ENCODE peak calls at places on chromosomes 3 and 15, in six cellular contexts. D is A549, Q is MM.1S, C is lower lobe of right lung, E is left lung, L is tibial nerve. I is an unnamed sample. For H3K4me1, the result is how much of the 10 kb centered on the place peaks cover.

GRCh38 chr15:78540955-78541743 is 905 bp downstream of the PSMA4 start:
- DNase-seq in Q (no peak), E (no peak), L (no peak), C (no peak), D (no peak), I (no peak)

GRCh38 chr15:53917109-53917508 is 61.1 kb upstream of the UNC13C start:
- DNase-seq in D (no peak), E (no peak), C (no peak), Q (no peak), L (no peak), I (no peak)

GRCh38 chr15:75725021-75725718 is 12.5 kb upstream of the CSPG4 start:
- DNase-seq in D (no peak), L (peak), E (peak), C (peak), Q (no peak), I (no peak)

GRCh38 chr15:53210653-53211052 is 420.5 kb upstream of the ONECUT1 start:
- DNase-seq in C (no peak), E (no peak), L (no peak), Q (no peak), D (no peak), I (no peak)

GRCh38 chr3:16147226-16147625 is 27.3 kb upstream of the GALNT15 start:
- DNase-seq in L (no peak), D (no peak), C (no peak), Q (peak), E (no peak), I (no peak)

GRCh38 chr15:23686466-23687142 is 501 bp downstream of the NDN start:
- DNase-seq in E (peak), C (no peak), D (no peak), L (no peak), Q (no peak), I (peak)

GRCh38 chr3:52039846-52040245 is 16.5 kb downstream of the DUSP7 start:
- DNase-seq in E (peak), Q (no peak), L (peak), D (no peak), C (peak), I (no peak)

GRCh38 chr3:82050382-82050781 is 288.9 kb upstream of the GBE1 start:
- DNase-seq in E (no peak), Q (no peak), D (no peak), L (no peak), C (no peak), I (no peak)

GRCh38 chr15:42858540-42858939 is 62.0 kb downstream of the TTBK2 start:
- DNase-seq in Q (no peak), C (no peak), E (no peak), D (no peak), L (no peak), I (no peak)

GRCh38 chr3:124078978-124079911 is 87.3 kb upstream of the ROPN1 start:
- DNase-seq in D (peak), Q (peak), C (no peak), L (no peak), E (no peak), I (no peak)

GRCh38 chr15:65089206-65089824 is 12.8 kb downstream of the KBTBD13 start:
- DNase-seq in E (no peak), D (no peak), Q (no peak), L (no peak), C (peak), I (no peak)

GRCh38 chr15:70234256-70234965 is 136.7 kb upstream of the TLE3 start:
- DNase-seq in E (no peak), Q (no peak), D (no peak), L (no peak), C (no peak), I (no peak)

GRCh38 chr15:60933914-60934885 is 294.9 kb downstream of the RORA start:
- DNase-seq in C (no peak), L (no peak), D (no peak), E (no peak), Q (peak), I (no peak)

GRCh38 chr15:78210349-78210717 is 24.0 kb downstream of the ACSBG1 start:
- DNase-seq in D (no peak), L (no peak), Q (peak), E (no peak), C (no peak), I (no peak)

GRCh38 chr15:75786564-75786925 is 56.7 kb upstream of the UBE2Q2 start:
- DNase-seq in E (no peak), C (no peak), Q (no peak), D (no peak), L (no peak), I (no peak)

GRCh38 chr3:126459111-126459762 is 16.5 kb downstream of the ZXDC start:
- DNase-seq in D (no peak), E (no peak), Q (no peak), L (no peak), C (no peak), I (no peak)

GRCh38 chr3:52277071-52277964 is 1.1 kb downstream of the WDR82 start:
- DNase-seq in Q (peak), D (peak), C (peak), L (peak), E (peak), I (peak)

GRCh38 chr3:136858381-136858780 is 3.6 kb upstream of the NCK1 start:
- DNase-seq in L (no peak), D (no peak), Q (no peak), C (no peak), E (no peak), I (no peak)

GRCh38 chr3:53259427-53260259 is 3.8 kb upstream of the TKT start:
- DNase-seq in D (no peak), C (no peak), L (no peak), Q (no peak), E (no peak), I (no peak)

GRCh38 chr15:77671274-77672056 is 38.8 kb upstream of the LINGO1 start:
- DNase-seq in E (no peak), C (no peak), D (no peak), Q (no peak), L (no peak), I (no peak)

GRCh38 chr3:80384811-80385210 is 617.0 kb upstream of the ROBO1 start:
- DNase-seq in L (no peak), Q (no peak), E (no peak), D (no peak), C (no peak), I (no peak)

GRCh38 chr3:127482216-127483004 is 108.1 kb downstream of the TPRA1 start:
- DNase-seq in Q (no peak), E (no peak), D (no peak), L (no peak), C (no peak), I (no peak)

GRCh38 chr3:187836848-187837770 is 91.8 kb upstream of the BCL6 start:
- DNase-seq in E (no peak), D (no peak), Q (no peak), L (no peak), C (no peak), I (no peak)

GRCh38 chr15:42108808-42109207 is 14.4 kb upstream of the PLA2G4D start:
- DNase-seq in D (no peak), Q (no peak), C (no peak), L (no peak), E (no peak), I (no peak)

GRCh38 chr15:26050979-26051378 is 187.9 kb upstream of the ATP10A start:
- DNase-seq in D (no peak), C (no peak), E (no peak), L (no peak), Q (no peak), I (no peak)

GRCh38 chr15:78437107-78437761 is 782 bp upstream of the IREB2 start:
- DNase-seq in E (no peak), Q (no peak), L (no peak), D (peak), C (no peak), I (no peak)

GRCh38 chr3:66606868-66607267 is 106.0 kb upstream of the LRIG1 start:
- DNase-seq in L (no peak), C (no peak), E (no peak), D (no peak), Q (no peak), I (no peak)

GRCh38 chr3:123090700-123091585 is 24.1 kb downstream of the PDIA5 start:
- DNase-seq in D (no peak), C (no peak), Q (no peak), L (no peak), E (no peak), I (no peak)

GRCh38 chr3:134840459-134840858 is 45.4 kb downstream of the EPHB1 start:
- DNase-seq in D (no peak), Q (no peak), C (no peak), L (no peak), E (no peak), I (no peak)

GRCh38 chr3:134839422-134839821 is 44.4 kb downstream of the EPHB1 start:
- DNase-seq in D (no peak), E (no peak), C (no peak), Q (no peak), L (no peak), I (no peak)

GRCh38 chr3:134839990-134840389 is 44.9 kb downstream of the EPHB1 start:
- DNase-seq in L (no peak), E (no peak), Q (peak), D (no peak), C (no peak), I (no peak)

GRCh38 chr3:134836921-134837320 is 41.9 kb downstream of the EPHB1 start:
- DNase-seq in E (no peak), D (no peak), C (no peak), L (no peak), Q (no peak), I (no peak)

DNA sequence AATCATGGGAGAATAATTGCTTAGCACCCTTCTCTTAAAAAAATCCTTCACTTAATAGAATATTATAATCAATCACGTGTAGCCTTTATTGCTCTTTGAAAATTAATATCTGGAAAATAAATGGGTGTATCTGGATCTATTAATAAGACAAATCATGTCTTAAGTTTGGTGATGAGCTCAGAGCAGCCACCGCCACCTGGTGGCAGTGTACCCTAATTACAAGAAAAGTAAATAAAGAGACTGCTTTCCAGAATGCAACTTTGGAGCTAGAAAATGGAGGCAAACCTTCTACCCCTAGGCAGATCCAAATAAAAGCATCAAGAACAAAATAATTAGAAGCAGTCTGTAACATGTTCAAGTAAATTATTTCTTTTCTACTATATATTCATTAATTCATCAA is 43.5 kb downstream of the EPHB1 start:
- DNase-seq in C (no peak), D (no peak), Q (peak), L (no peak), E (no peak), I (no peak)
- TF ChIP-seq CTCF in C (no peak), D (peak), Q (peak), L (no peak), E (no peak), I (no peak)

DNA sequence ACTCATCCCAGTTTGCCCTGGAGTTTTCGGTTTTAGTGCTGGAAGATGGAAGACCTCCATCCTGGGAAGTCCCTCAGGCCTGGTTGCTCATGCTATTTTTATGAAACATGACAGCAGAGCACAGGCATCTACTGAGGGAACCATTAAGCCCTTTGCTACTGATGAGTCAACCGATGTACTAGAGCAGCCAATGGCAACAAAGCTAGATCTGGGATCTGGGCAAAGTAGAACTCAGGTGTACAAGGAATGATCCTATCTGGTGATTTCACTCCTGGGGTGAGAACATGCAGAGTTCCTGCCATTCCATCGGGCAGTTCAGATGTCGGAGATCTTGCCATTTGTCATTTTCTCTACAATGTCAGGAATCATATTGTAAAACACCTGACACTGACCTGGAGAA is 166.2 kb upstream of the NSMCE3 start:
- DNase-seq in C (no peak), L (no peak), Q (no peak), E (no peak), D (no peak), I (no peak)
- H3K4me1 ChIP-seq in C (under half), L (under half), Q (under half), E (under half), D (under half), I (under half)

GRCh38 chr15:40594429-40594836 is 384 bp downstream of the KNL1 start:
- DNase-seq in C (peak), E (peak), D (peak), L (no peak), Q (peak), I (peak)
- TF ChIP-seq CTCF in C (no peak), E (no peak), D (no peak), L (no peak), Q (peak), I (no peak)

GRCh38 chr15:63044645-63045437 is 2.3 kb downstream of the TPM1 start:
- DNase-seq in C (no peak), E (no peak), L (no peak), D (no peak), Q (no peak), I (no peak)

GRCh38 chr15:63042879-63043340 is 363 bp downstream of the TPM1 start:
- DNase-seq in L (no peak), Q (no peak), D (peak), E (peak), C (no peak), I (no peak)

GRCh38 chr15:63045438-63046278 is 3.1 kb downstream of the TPM1 start:
- DNase-seq in E (no peak), Q (no peak), D (no peak), C (no peak), L (no peak), I (no peak)

GRCh38 chr15:63043391-63044076 is 987 bp downstream of the TPM1 start:
- DNase-seq in C (peak), D (no peak), E (peak), Q (no peak), L (no peak), I (peak)

GRCh38 chr15:63044077-63044644 is 1.6 kb downstream of the TPM1 start:
- DNase-seq in L (no peak), E (no peak), D (no peak), Q (no peak), C (no peak), I (peak)
- H3K4me1 ChIP-seq in L (under half), E (under half), D (under half), Q (under half), C (under half), I (under half)

DNA sequence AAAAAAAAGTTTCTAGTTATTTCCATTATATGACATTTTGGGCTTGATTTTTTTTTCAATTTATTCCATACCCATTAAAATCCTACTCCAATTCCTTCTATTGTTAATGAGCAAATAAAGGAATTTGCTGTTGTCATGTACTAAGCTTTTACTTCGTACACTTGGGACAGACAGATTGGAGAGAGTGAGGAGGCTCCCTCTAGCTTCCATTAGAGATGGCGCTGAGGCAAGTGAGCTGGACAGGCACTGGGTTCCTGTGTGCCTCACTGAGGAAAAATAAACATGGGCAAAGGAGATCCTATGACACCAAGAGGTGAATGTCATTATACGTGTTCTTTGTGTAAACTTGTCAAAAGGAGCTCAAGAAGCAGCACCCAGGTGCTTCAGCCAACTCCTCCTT is 441.1 kb upstream of the MDFIC2 start:
- DNase-seq in E (no peak), Q (no peak), L (no peak), D (no peak), C (no peak), I (no peak)
- TF ChIP-seq CTCF in E (no peak), Q (no peak), L (no peak), D (peak), C (no peak), I (no peak)

GRCh38 chr3:4828279-4829030 is 150.8 kb upstream of the BHLHE40 start:
- DNase-seq in Q (no peak), L (peak), C (peak), E (peak), D (no peak), I (no peak)

GRCh38 chr3:4827767-4828166 is 151.5 kb upstream of the BHLHE40 start:
- DNase-seq in C (no peak), L (no peak), E (no peak), D (no peak), Q (no peak), I (no peak)

GRCh38 chr3:4826237-4827100 is 152.8 kb upstream of the BHLHE40 start:
- DNase-seq in Q (no peak), D (peak), L (peak), C (peak), E (peak), I (peak)

GRCh38 chr3:4830586-4830914 is 148.7 kb upstream of the BHLHE40 start:
- DNase-seq in D (no peak), E (no peak), L (no peak), C (no peak), Q (no peak), I (no peak)

DNA sequence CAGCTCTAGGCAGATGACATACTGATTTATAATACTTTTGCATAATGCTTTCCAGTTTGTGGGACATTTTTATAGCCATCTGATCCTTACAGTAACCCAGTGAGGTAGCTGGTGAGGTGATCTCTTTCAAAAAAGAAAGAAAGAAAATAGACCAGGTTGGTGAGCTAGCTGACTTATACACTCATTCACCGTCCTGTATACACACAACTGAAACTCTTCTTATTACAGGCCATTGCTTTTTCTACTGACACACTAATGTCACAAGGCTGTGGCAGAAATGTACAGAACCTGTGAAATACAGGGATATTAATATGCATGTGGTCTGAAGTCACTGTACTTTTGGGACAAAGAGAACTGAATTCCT is 150.2 kb upstream of the BHLHE40 start:
- DNase-seq in E (no peak), Q (no peak), L (no peak), D (no peak), C (no peak), I (no peak)
- H3K4me1 ChIP-seq in E (half or more), Q (under half), L (half or more), D (half or more), C (half or more), I (under half)

I was measured in mucosa of descending colon.